ENCODE peak calls at places on chromosomes 7 and 10, in four cellular contexts. E is H1, S is K562, Z is GM12891. U is an unnamed sample.

GRCh38 chr7:36005876-36006275 is 147.2 kb upstream of the EEPD1 start:
- DNase-seq in E (no peak), S (no peak), Z (no peak), U (no peak)

GRCh38 chr7:94654764-94655561 is 970 bp downstream of the SGCE start:
- DNase-seq in Z (no peak), S (no peak), E (no peak), U (no peak)

GRCh38 chr7:43960933-43961332 is 34.7 kb downstream of the UBE2D4 start:
- DNase-seq in S (no peak), E (no peak), Z (no peak), U (no peak)

GRCh38 chr7:41870017-41870416 is 167.1 kb upstream of the INHBA start:
- DNase-seq in E (no peak), Z (no peak), S (no peak), U (no peak)

GRCh38 chr10:47423476-47423875 is 39.4 kb upstream of the ZNF488 start:
- DNase-seq in E (no peak), S (no peak), Z (no peak), U (no peak)

GRCh38 chr10:88227342-88228018 is 355.6 kb downstream of the RNLS start:
- DNase-seq in S (peak), E (no peak), Z (no peak), U (no peak)

GRCh38 chr10:69303632-69304035 is 25.3 kb downstream of the HK1 start:
- DNase-seq in S (no peak), Z (no peak), E (no peak), U (no peak)

GRCh38 chr7:40437498-40437897 is 302.7 kb downstream of the SUGCT start:
- DNase-seq in S (no peak), Z (no peak), E (no peak), U (no peak)

GRCh38 chr7:14937580-14937979 is 35.0 kb upstream of the DGKB start:
- DNase-seq in E (no peak), Z (no peak), S (no peak), U (no peak)

GRCh38 chr10:31926765-31927596 is 1.6 kb downstream of the ARHGAP12 start:
- DNase-seq in S (peak), Z (no peak), E (no peak), U (no peak)

GRCh38 chr7:139595806-139596205 is 72.3 kb downstream of the CLEC2L start:
- DNase-seq in S (no peak), Z (no peak), E (no peak), U (no peak)

GRCh38 chr7:79555571-79555970 is 102.1 kb upstream of the MAGI2 start:
- DNase-seq in E (no peak), S (no peak), Z (no peak), U (no peak)

GRCh38 chr7:23928391-23928790 is 218.4 kb downstream of the STK31 start:
- DNase-seq in S (no peak), Z (no peak), E (no peak), U (no peak)

GRCh38 chr10:119025336-119025735 is 4.2 kb upstream of the NANOS1 start:
- DNase-seq in S (no peak), E (no peak), Z (no peak), U (no peak)

GRCh38 chr10:51786016-51786683 is 86.8 kb upstream of the CSTF2T start:
- DNase-seq in S (no peak), E (no peak), Z (no peak), U (no peak)

GRCh38 chr7:6252748-6253147 is 19.7 kb downstream of the CYTH3 start:
- DNase-seq in E (no peak), Z (no peak), S (no peak), U (no peak)

GRCh38 chr7:108376206-108376605 is 80.0 kb downstream of the NRCAM start:
- DNase-seq in Z (no peak), E (no peak), S (no peak), U (no peak)

GRCh38 chr10:43861966-43862751 is 213.5 kb upstream of the ZNF32 start:
- DNase-seq in S (no peak), Z (no peak), E (no peak), U (no peak)

GRCh38 chr7:32532716-32533115 is 37.4 kb downstream of the AVL9 start:
- DNase-seq in E (no peak), S (no peak), Z (no peak), U (no peak)

GRCh38 chr7:2663121-2663886 is 24.7 kb upstream of the AMZ1 start:
- DNase-seq in Z (no peak), E (no peak), S (no peak), U (no peak)
- TF ChIP-seq POLR2AphosphoS5 in Z (no peak), E (peak), S (no peak), U (no peak)

GRCh38 chr7:116670409-116671036 is 1.5 kb upstream of the MET start:
- DNase-seq in E (no peak), S (no peak), Z (no peak), U (no peak)

GRCh38 chr7:116671111-116671510 is 885 bp upstream of the MET start:
- DNase-seq in Z (no peak), E (no peak), S (no peak), U (no peak)

GRCh38 chr7:116672596-116673503 is 854 bp downstream of the MET start:
- DNase-seq in S (no peak), E (no peak), Z (no peak), U (no peak)

GRCh38 chr7:116673504-116673865 is 1.5 kb downstream of the MET start:
- DNase-seq in S (no peak), E (no peak), Z (no peak), U (no peak)

GRCh38 chr7:116671681-116672595 is at the start of gene MET:
- DNase-seq in Z (peak), E (no peak), S (peak), U (peak)
- TF ChIP-seq POLR2A in Z (no peak), E (peak), S (no peak), U (no peak)

DNA sequence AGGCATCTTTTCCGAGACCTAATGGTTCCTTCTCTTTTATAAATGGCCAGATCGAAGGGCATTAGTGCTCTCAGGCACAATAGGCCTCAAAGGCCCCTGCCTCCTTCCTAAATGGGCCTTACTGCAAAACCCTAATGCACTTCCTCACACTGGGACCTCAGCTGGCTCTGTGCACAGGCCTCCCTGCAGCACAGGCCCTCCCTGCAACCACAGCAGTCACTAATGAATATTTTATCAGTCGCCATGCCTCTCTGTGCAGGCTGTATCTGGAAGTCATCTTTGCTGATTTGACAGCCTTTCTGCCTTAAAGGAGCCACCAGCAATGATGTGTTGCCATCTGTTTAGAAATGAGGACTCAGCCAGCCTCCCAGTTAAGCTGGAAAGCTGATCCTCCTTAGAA is 54.9 kb upstream of the SDK1 start:
- DNase-seq in S (no peak), Z (no peak), E (no peak), U (no peak)
- TF ChIP-seq TAF1 in S (no peak), Z (no peak), E (no peak), U (no peak)

DNA sequence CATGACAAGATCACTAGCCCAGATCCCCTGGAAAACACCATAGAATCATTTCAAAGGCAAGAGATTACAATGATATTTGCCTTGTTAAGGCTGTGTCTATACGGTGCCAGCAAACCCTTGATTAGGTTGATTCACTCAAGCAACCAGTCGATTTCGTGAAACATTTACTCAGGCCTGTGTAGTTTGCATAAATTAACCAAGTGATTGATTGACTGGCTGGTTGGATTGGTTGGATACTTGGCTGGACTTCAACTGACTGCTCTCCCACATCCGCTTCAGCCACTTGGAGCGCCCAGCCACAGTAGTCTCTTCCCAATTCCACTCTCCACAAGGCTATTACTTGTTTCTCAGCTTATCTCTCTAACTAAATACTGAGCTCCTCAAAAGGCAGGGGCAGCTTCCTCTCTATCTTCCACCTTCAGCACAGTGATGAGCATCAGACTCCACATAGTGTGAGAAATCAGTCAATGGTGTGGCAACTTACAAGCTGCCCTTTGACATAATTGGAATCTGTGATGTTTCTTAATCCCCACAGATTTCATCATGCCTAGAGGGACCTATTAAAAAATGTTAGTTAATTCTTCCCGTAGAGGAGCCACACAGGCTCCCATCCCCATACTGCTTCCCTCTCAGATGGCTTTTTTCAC is 217.4 kb downstream of the GRM8 start:
- DNase-seq in Z (no peak), S (no peak), E (no peak), U (no peak)
- TF ChIP-seq POLR2AphosphoS5 in Z (no peak), S (no peak), E (no peak), U (no peak)

GRCh38 chr10:3811331-3811870 is 26.4 kb upstream of the KLF6 start:
- DNase-seq in E (no peak), Z (no peak), S (no peak), U (peak)
- TF ChIP-seq POLR2A in E (no peak), Z (peak), S (no peak), U (no peak)

DNA sequence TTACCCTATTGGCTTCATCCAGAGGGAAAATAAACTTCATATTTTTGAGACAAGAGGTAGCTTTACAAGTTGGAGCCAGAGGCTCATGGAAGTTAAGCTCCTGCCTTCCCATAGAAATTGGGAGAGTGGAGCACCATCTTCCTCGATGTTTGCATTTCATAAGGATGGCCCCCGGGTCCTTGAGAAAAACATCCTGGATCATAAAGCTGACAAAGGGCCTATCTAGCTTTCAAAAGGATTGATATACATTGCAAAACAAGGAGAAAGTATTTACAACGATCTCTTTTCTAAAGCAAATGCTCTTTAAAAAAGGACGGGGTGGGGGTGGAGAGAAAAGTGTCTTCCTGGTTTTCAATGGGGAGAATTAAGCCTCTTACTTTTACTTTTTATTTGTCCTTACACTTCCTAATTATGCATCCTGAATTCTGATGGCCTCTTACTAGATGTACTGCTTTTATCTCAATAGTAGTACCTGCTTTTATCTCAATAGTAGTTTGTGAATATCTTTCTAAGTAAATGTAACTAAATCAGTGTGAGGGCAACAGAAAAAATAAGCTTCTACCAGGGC is 65.6 kb downstream of the PTPRZ1 start:
- DNase-seq in E (peak), Z (no peak), S (no peak), U (no peak)
- TF ChIP-seq TAF1 in E (peak), Z (no peak), S (no peak), U (no peak)

DNA sequence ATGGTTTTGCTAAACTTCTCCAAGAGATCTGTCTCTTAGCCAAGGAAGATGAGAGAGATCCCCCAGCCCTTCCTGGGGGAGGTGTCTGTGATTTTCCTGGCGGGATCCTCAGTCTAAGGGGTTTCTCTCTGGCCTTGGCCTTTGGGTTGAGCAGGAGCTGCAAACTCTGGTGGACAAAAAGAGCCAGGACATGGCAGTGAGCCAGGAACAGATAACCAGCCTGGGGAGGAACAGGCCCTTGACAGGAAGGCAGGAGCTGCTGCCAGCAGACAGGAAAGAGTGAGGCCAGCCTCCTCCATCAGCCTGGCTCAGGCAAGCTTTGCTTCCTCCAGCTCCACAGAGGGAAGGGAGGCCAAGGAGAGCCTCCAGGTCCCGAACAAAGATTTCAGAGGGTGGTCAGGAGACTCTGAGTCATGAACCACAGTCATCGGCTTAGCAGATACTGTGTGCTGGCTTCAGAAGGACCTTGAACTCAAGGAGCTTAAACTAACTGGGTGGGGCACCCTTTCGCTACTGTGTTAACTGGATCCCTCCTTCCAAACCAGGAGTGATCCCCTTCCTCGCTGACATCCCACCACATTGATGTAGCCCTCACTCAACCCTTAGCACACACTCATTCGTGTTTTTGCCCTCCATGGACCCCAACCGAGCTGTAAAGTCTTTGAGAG is 34.7 kb downstream of the DDIT4 start:
- DNase-seq in Z (no peak), S (peak), E (no peak), U (peak)
- TF ChIP-seq POLR2AphosphoS5 in Z (no peak), S (peak), E (no peak), U (no peak)

GRCh38 chr10:104255244-104255981 is 721 bp downstream of the GSTO1 start:
- DNase-seq in S (peak), Z (no peak), E (no peak), U (no peak)
- TF ChIP-seq POLR2A in S (no peak), Z (no peak), E (no peak), U (no peak)

GRCh38 chr10:106981461-106981850 is 183.1 kb downstream of the SORCS1 start:
- DNase-seq in S (no peak), E (no peak), Z (no peak), U (no peak)
- TF ChIP-seq TAF1 in S (no peak), E (no peak), Z (no peak), U (no peak)

GRCh38 chr7:129779602-129780256 is 168.2 kb downstream of the NRF1 start:
- DNase-seq in S (peak), E (no peak), Z (peak), U (peak)
- TF ChIP-seq POLR2AphosphoS5 in S (peak), E (no peak), Z (no peak), U (no peak)